ENCODE peak calls at places on chromosomes 3 and 15, in four cellular contexts. T is A549, W is HepG2, L is K562. S is an unnamed sample.
A peak's percentile ranks its signal among the peaks of the same experiment; 100 is the strongest.

GRCh38 chr3:158642474-158643210 is 1.7 kb upstream of the GFM1 start:
- DNase-seq in L (peak; percentile 27), T (no peak), W (no peak), S (no peak)

GRCh38 chr3:33437556-33438283 is 2.5 kb downstream of the UBP1 start:
- DNase-seq in W (peak; percentile 25), T (peak; percentile 41), L (peak; percentile 33), S (peak; percentile 28)

GRCh38 chr3:47295976-47296375 is 13.2 kb downstream of the KLHL18 start:
- DNase-seq in L (no peak), W (no peak), T (no peak), S (no peak)

GRCh38 chr15:33131880-33132279 is 62.6 kb downstream of the FMN1 start:
- DNase-seq in L (no peak), T (no peak), W (no peak), S (no peak)

GRCh38 chr15:38603271-38603670 is 38.7 kb upstream of the RASGRP1 start:
- DNase-seq in W (no peak), L (no peak), T (no peak), S (peak; percentile 30)

GRCh38 chr3:27596920-27597319 is 112.7 kb upstream of the SLC4A7 start:
- DNase-seq in T (peak; percentile 56), L (no peak), W (no peak), S (no peak)

GRCh38 chr15:49155834-49156627 is 632 bp upstream of the COPS2 start:
- DNase-seq in L (peak; percentile 19), T (no peak), W (peak; percentile 10), S (no peak)

GRCh38 chr3:123194552-123194951 is 7.2 kb upstream of the SEC22A start:
- DNase-seq in T (peak; percentile 54), W (peak; percentile 38), L (peak; percentile 52), S (peak; percentile 83)

GRCh38 chr15:63920504-63921178 is 86.9 kb upstream of the HERC1 start:
- DNase-seq in W (no peak), L (no peak), T (no peak), S (no peak)

GRCh38 chr15:48414015-48414414 is 82.8 kb downstream of the DUT start:
- DNase-seq in T (no peak), L (no peak), W (no peak), S (no peak)

GRCh38 chr3:120678331-120678845 is 3.7 kb downstream of the HGD start:
- DNase-seq in W (peak; percentile 96), L (peak; percentile 7), T (peak; percentile 90), S (no peak)

GRCh38 chr15:85504739-85505676 is 124.6 kb downstream of the AKAP13 start:
- DNase-seq in W (peak; percentile 53), T (peak; percentile 74), L (peak; percentile 12), S (no peak)

GRCh38 chr15:88258021-88258641 is 1.6 kb upstream of the NTRK3 start:
- DNase-seq in L (peak; percentile 19), W (peak; percentile 8), T (peak; percentile 79), S (peak; percentile 79)

GRCh38 chr3:23702198-23702597 is 103.6 kb upstream of the UBE2E1 start:
- DNase-seq in L (no peak), W (no peak), T (peak; percentile 17), S (no peak)

GRCh38 chr15:80081390-80081789 is 21.9 kb downstream of the ZFAND6 start:
- DNase-seq in W (no peak), T (no peak), L (no peak), S (no peak)

GRCh38 chr3:160094562-160094961 is 105.9 kb downstream of the IL12A start:
- DNase-seq in L (no peak), W (no peak), T (no peak), S (no peak)

GRCh38 chr3:172586447-172586846 is 63.2 kb upstream of the TNFSF10 start:
- DNase-seq in T (no peak), L (no peak), W (no peak), S (no peak)

GRCh38 chr3:146161725-146162047 is 702 bp upstream of the PLOD2 start:
- DNase-seq in T (peak; percentile 46), L (no peak), W (peak; percentile 50), S (no peak)

GRCh38 chr3:58206406-58207011 is 4.3 kb downstream of the DNASE1L3 start:
- DNase-seq in T (no peak), L (no peak), W (peak; percentile 47), S (no peak)

GRCh38 chr3:194686816-194687637 is 1.3 kb downstream of the FAM43A start:
- DNase-seq in W (no peak), L (no peak), T (no peak), S (no peak)

GRCh38 chr15:74791007-74791406 is 9.1 kb downstream of the CSK start:
- DNase-seq in T (no peak), W (no peak), L (no peak), S (no peak)

GRCh38 chr15:78069630-78070029 is 7.9 kb downstream of the TBC1D2B start:
- DNase-seq in L (no peak), T (no peak), W (no peak), S (peak; percentile 2)

GRCh38 chr15:41565702-41566101 is 6.7 kb downstream of the TYRO3 start:
- DNase-seq in W (no peak), L (no peak), T (no peak), S (no peak)

GRCh38 chr3:129556358-129556695 is 13.4 kb downstream of the H1-8 start:
- DNase-seq in T (no peak), W (no peak), L (no peak), S (no peak)

GRCh38 chr15:99106417-99107220 is 1.7 kb downstream of the SYNM start:
- DNase-seq in T (no peak), L (no peak), W (no peak), S (no peak)

GRCh38 chr15:40850576-40851112 is 6.8 kb downstream of the SPINT1 start:
- DNase-seq in W (peak; percentile 48), L (no peak), T (no peak), S (no peak)

GRCh38 chr15:62782100-62782791 is 260.3 kb upstream of the TPM1 start:
- DNase-seq in W (peak; percentile 78), T (peak; percentile 90), L (peak; percentile 55), S (peak; percentile 45)

GRCh38 chr15:33161209-33161608 is 33.3 kb downstream of the FMN1 start:
- DNase-seq in W (no peak), T (no peak), L (no peak), S (no peak)

GRCh38 chr15:29090617-29091466 is 178.8 kb downstream of the NSMCE3 start:
- DNase-seq in L (peak; percentile 71), T (peak; percentile 41), W (peak; percentile 12), S (peak; percentile 77)

GRCh38 chr15:31172606-31173005 is 71.1 kb upstream of the TRPM1 start:
- DNase-seq in L (no peak), W (no peak), T (no peak), S (no peak)

GRCh38 chr3:17491601-17492000 is 250.8 kb downstream of the TBC1D5 start:
- DNase-seq in W (no peak), T (no peak), L (no peak), S (no peak)

GRCh38 chr3:157231071-157231470 is 71.1 kb upstream of the CCNL1 start:
- DNase-seq in L (no peak), W (no peak), T (no peak), S (no peak)

GRCh38 chr3:65305836-65306235 is 618.0 kb upstream of the ADAMTS9 start:
- DNase-seq in T (no peak), L (no peak), W (no peak), S (no peak)

DNA sequence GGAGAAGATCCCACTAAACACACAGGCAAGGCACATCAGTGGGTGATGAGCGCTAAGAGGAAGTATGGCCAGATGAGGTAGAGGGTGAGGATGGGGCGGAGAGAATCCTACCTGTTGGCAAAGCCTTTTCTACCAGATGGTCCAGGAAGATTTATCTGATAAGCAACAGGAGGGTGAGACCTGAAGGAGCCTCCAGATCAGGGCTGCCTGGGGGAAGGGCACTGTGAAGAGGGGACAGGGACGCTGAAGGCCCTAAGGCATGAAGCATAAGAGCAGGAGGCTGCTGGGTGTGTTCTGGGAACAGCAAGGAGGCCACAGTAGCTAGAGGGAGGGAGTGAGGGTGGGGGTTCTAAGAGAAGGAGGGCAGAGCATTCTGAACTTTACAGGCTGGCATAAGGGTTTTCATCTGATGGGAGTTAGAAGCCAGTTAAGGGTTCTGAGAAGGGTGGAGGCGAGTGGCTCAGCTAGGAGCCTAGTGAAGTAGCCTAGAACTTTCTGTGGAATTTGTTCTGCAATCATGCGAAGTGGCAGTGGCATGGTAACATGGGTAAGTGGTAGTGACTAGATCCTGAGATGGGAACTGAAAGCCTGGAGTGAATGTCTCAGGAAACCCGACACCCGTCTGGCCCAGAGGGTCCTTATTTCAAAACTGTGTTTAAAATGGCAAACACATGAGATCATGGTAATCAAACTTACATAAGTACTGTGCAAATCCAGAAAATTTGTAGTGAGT is 29.9 kb downstream of the CGNL1 start:
- DNase-seq in W (peak; percentile 48), L (no peak), T (no peak), S (no peak)
- TF ChIP-seq JUN in W (peak; percentile 27), L (no peak), T (no peak), S (no peak)

DNA sequence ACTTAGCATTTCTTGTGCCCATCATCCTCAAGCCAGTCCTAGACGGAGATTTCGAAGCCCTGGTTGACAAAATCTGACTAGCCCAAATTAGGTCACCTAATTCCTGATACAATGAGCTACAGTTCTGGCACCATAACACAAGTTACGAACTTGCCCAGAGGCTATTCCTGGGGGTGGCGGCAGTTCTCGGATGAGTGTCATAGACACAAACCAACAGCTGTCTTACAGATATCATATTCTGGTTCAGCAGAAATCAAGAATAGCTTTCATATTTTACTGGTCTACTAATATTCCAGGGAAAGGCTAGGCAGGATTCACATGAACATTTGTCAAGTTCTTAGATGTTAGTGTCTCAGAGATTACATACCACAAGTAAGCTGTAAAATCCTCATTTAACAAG is 8.8 kb downstream of the ANAPC13 start:
- DNase-seq in L (no peak), T (no peak), W (no peak), S (no peak)
- TF ChIP-seq ESRRA in L (no peak), T (no peak), W (no peak), S (no peak)

DNA sequence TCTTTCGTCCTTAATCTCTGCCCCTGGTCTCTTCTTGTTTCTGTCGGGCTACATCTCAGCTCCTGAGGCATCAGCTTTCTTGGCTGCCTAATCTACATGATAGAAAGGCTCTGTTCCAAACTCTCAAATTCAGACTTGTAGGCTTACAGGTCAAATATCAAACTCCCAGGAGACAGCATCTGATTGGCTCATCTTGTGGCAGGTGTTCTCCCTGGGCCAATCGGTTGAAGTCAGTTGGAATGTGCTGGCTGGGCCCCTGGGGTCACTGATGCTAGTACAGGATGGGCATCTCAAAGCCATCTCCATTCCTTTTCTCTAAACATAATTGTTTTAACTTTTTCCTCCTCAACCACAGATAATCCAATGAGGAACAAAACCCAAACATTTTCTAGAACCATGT is 198.7 kb downstream of the CNTN3 start:
- DNase-seq in W (no peak), L (no peak), T (no peak), S (peak; percentile 32)
- TF ChIP-seq JUN in W (no peak), L (no peak), T (no peak), S (no peak)

GRCh38 chr15:36007699-36008098 is 461.7 kb upstream of the DPH6 start:
- DNase-seq in L (no peak), T (no peak), W (no peak), S (no peak)

GRCh38 chr15:36005542-36005941 is 459.6 kb upstream of the DPH6 start:
- DNase-seq in L (no peak), W (no peak), T (no peak), S (no peak)

GRCh38 chr15:36004891-36005508 is 459.0 kb upstream of the DPH6 start:
- DNase-seq in T (no peak), W (no peak), L (no peak), S (no peak)

DNA sequence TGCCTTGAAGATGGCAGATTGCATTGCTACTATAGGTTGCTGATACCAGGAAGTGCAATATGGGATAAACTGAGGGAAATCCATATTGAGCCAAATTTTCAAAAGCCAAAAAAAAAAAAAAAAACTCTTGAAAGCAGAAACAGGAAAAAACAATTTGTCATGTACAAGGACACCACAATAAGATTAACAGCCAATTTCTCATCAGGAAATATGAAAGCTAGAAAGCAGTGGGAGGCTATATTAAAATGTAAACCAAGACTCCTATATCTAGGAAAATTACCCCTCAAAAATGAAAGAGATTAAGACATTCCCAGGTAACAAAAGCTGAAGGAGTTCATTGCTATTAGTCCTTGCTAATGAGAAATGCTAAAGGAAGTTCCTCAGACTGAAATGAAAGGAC is 462.8 kb upstream of the DPH6 start:
- DNase-seq in L (no peak), W (no peak), T (no peak), S (no peak)
- TF ChIP-seq ESRRA in L (no peak), W (no peak), T (no peak), S (no peak)